ENCODE peak calls at places on chromosome 13, in four cellular contexts. M, A, C and B are unnamed samples.
A peak's percentile ranks its signal among the peaks of the same experiment; 100 is the strongest.

GRCh38 chr13:75693227-75693626 is 57.1 kb downstream of the LMO7 start:
- DNase-seq in M (no peak), A (no peak), C (no peak), B (no peak)

GRCh38 chr13:112791662-112792440 is 102.0 kb downstream of the ATP11A start:
- DNase-seq in M (no peak), A (no peak), C (no peak), B (peak; percentile 44)

GRCh38 chr13:21736926-21737325 is 66.1 kb downstream of the FGF9 start:
- DNase-seq in M (no peak), A (no peak), C (no peak), B (no peak)

GRCh38 chr13:106530907-106531520 is 4.4 kb downstream of the EFNB2 start:
- DNase-seq in M (no peak), A (no peak), C (no peak), B (no peak)

GRCh38 chr13:93882086-93882651 is 597.3 kb downstream of the DCT start:
- DNase-seq in M (no peak), A (no peak), C (no peak), B (no peak)

GRCh38 chr13:111280666-111281577 is 39.5 kb upstream of the TEX29 start:
- DNase-seq in M (peak; percentile 13), A (no peak), C (no peak), B (no peak)

GRCh38 chr13:79194272-79194671 is 211.8 kb downstream of the RBM26 start:
- DNase-seq in M (no peak), A (no peak), C (no peak), B (no peak)

GRCh38 chr13:99067160-99067985 is 89.5 kb upstream of the DOCK9 start:
- DNase-seq in M (peak; percentile 82), A (no peak), C (no peak), B (no peak)